ENCODE peak calls at places on chromosomes 13 and 19, in six cellular contexts. One of them, this sample, is unnamed.

GRCh38 chr19:776549-776948 is 20.7 kb upstream of the PTBP1 start:
- DNase-seq in Panc1: no peak
- DNase-seq in WTC11: no peak
- DNase-seq in lower leg skin: no peak
- DNase-seq in neural progenitor cell: no peak
- DNase-seq in CD4-positive, alpha-beta T cell: no peak
- DNase-seq in this sample: no peak

GRCh38 chr19:33868076-33868735 is 71.5 kb downstream of the KCTD15 start:
- DNase-seq in Panc1: no peak
- DNase-seq in lower leg skin: no peak
- DNase-seq in WTC11: no peak
- DNase-seq in neural progenitor cell: no peak
- DNase-seq in CD4-positive, alpha-beta T cell: no peak
- DNase-seq in this sample: peak; percentile 60

GRCh38 chr19:29380581-29380980 is 145.2 kb upstream of the VSTM2B start:
- DNase-seq in WTC11: no peak
- DNase-seq in CD4-positive, alpha-beta T cell: no peak
- DNase-seq in neural progenitor cell: no peak
- DNase-seq in lower leg skin: no peak
- DNase-seq in Panc1: no peak
- DNase-seq in this sample: peak; percentile 51

GRCh38 chr13:51776179-51776578 is 27.8 kb downstream of the DHRS12 start:
- DNase-seq in lower leg skin: no peak
- DNase-seq in Panc1: no peak
- DNase-seq in WTC11: no peak
- DNase-seq in CD4-positive, alpha-beta T cell: no peak
- DNase-seq in neural progenitor cell: no peak
- DNase-seq in this sample: no peak

GRCh38 chr19:40223135-40223822 is 3.2 kb downstream of the CCNP start:
- DNase-seq in lower leg skin: no peak
- DNase-seq in Panc1: no peak
- DNase-seq in WTC11: peak; percentile 93
- DNase-seq in CD4-positive, alpha-beta T cell: peak; percentile 16
- DNase-seq in neural progenitor cell: peak; percentile 33
- DNase-seq in this sample: peak; percentile 82

GRCh38 chr13:84745051-84745551 is 862.8 kb upstream of the SLITRK1 start:
- DNase-seq in CD4-positive, alpha-beta T cell: no peak
- DNase-seq in lower leg skin: no peak
- DNase-seq in WTC11: no peak
- DNase-seq in neural progenitor cell: no peak
- DNase-seq in Panc1: no peak
- DNase-seq in this sample: no peak

GRCh38 chr13:40445557-40445990 is 220.9 kb downstream of the FOXO1 start:
- DNase-seq in lower leg skin: no peak
- DNase-seq in neural progenitor cell: no peak
- DNase-seq in CD4-positive, alpha-beta T cell: no peak
- DNase-seq in WTC11: no peak
- DNase-seq in Panc1: no peak
- DNase-seq in this sample: no peak

GRCh38 chr19:17999685-18000479 is 8.1 kb upstream of the ARRDC2 start:
- DNase-seq in WTC11: no peak
- DNase-seq in lower leg skin: no peak
- DNase-seq in neural progenitor cell: no peak
- DNase-seq in Panc1: no peak
- DNase-seq in CD4-positive, alpha-beta T cell: no peak
- DNase-seq in this sample: no peak

GRCh38 chr13:60591348-60591747 is 194.3 kb downstream of the TDRD3 start:
- DNase-seq in CD4-positive, alpha-beta T cell: no peak
- DNase-seq in Panc1: no peak
- DNase-seq in lower leg skin: no peak
- DNase-seq in WTC11: no peak
- DNase-seq in neural progenitor cell: no peak
- DNase-seq in this sample: no peak

GRCh38 chr19:35206379-35206778 is 22.2 kb downstream of the FAM187B start:
- DNase-seq in WTC11: no peak
- DNase-seq in lower leg skin: no peak
- DNase-seq in CD4-positive, alpha-beta T cell: peak; percentile 52
- DNase-seq in neural progenitor cell: no peak
- DNase-seq in Panc1: no peak
- DNase-seq in this sample: peak; percentile 8

GRCh38 chr13:110319774-110320509 is 12.9 kb downstream of the COL4A2 start:
- DNase-seq in WTC11: no peak
- DNase-seq in lower leg skin: no peak
- DNase-seq in Panc1: no peak
- DNase-seq in CD4-positive, alpha-beta T cell: no peak
- DNase-seq in neural progenitor cell: no peak
- DNase-seq in this sample: no peak

GRCh38 chr19:10134040-10134439 is 14.3 kb upstream of the EIF3G start:
- DNase-seq in WTC11: no peak
- DNase-seq in lower leg skin: no peak
- DNase-seq in neural progenitor cell: no peak
- DNase-seq in CD4-positive, alpha-beta T cell: no peak
- DNase-seq in Panc1: no peak
- DNase-seq in this sample: no peak

GRCh38 chr19:33064778-33065550 is at the start of gene RHPN2:
- DNase-seq in CD4-positive, alpha-beta T cell: no peak
- DNase-seq in lower leg skin: no peak
- DNase-seq in WTC11: peak; percentile 72
- DNase-seq in neural progenitor cell: peak; percentile 91
- DNase-seq in Panc1: no peak
- DNase-seq in this sample: peak; percentile 85

GRCh38 chr13:40589285-40590109 is 76.9 kb downstream of the FOXO1 start:
- DNase-seq in Panc1: no peak
- DNase-seq in CD4-positive, alpha-beta T cell: no peak
- DNase-seq in neural progenitor cell: peak; percentile 38
- DNase-seq in WTC11: no peak
- DNase-seq in lower leg skin: peak; percentile 45
- DNase-seq in this sample: no peak

GRCh38 chr13:40221460-40222201 is 444.8 kb downstream of the FOXO1 start:
- DNase-seq in lower leg skin: no peak
- DNase-seq in CD4-positive, alpha-beta T cell: no peak
- DNase-seq in Panc1: no peak
- DNase-seq in neural progenitor cell: no peak
- DNase-seq in WTC11: no peak
- DNase-seq in this sample: no peak

GRCh38 chr19:35509861-35510625 is 3.4 kb downstream of the DMKN start:
- DNase-seq in CD4-positive, alpha-beta T cell: peak; percentile 62
- DNase-seq in neural progenitor cell: peak; percentile 93
- DNase-seq in Panc1: peak; percentile 42
- DNase-seq in WTC11: peak; percentile 97
- DNase-seq in lower leg skin: no peak
- DNase-seq in this sample: peak; percentile 89

GRCh38 chr19:49151339-49152217 is 3.6 kb downstream of the HRC start:
- DNase-seq in WTC11: peak; percentile 99
- DNase-seq in Panc1: peak; percentile 66
- DNase-seq in CD4-positive, alpha-beta T cell: no peak
- DNase-seq in neural progenitor cell: peak; percentile 89
- DNase-seq in lower leg skin: peak; percentile 88
- DNase-seq in this sample: no peak

GRCh38 chr13:113000575-113000974 is 31.6 kb downstream of the MCF2L start:
- DNase-seq in neural progenitor cell: no peak
- DNase-seq in lower leg skin: no peak
- DNase-seq in Panc1: no peak
- DNase-seq in WTC11: no peak
- DNase-seq in CD4-positive, alpha-beta T cell: no peak
- DNase-seq in this sample: no peak

GRCh38 chr13:76848596-76848995 is 37.6 kb downstream of the KCTD12 start:
- DNase-seq in neural progenitor cell: no peak
- DNase-seq in Panc1: no peak
- DNase-seq in WTC11: no peak
- DNase-seq in CD4-positive, alpha-beta T cell: no peak
- DNase-seq in lower leg skin: peak; percentile 31
- DNase-seq in this sample: no peak

GRCh38 chr13:110942248-110942981 is 27.5 kb upstream of the ANKRD10 start:
- DNase-seq in lower leg skin: no peak
- DNase-seq in neural progenitor cell: no peak
- DNase-seq in WTC11: no peak
- DNase-seq in Panc1: no peak
- DNase-seq in CD4-positive, alpha-beta T cell: no peak
- DNase-seq in this sample: no peak

GRCh38 chr13:45412274-45413049 is 5.7 kb downstream of the SLC25A30 start:
- DNase-seq in WTC11: no peak
- DNase-seq in CD4-positive, alpha-beta T cell: no peak
- DNase-seq in lower leg skin: no peak
- DNase-seq in Panc1: no peak
- DNase-seq in neural progenitor cell: no peak
- DNase-seq in this sample: peak; percentile 13

GRCh38 chr19:16066611-16067104 is 9.6 kb upstream of the TPM4 start:
- DNase-seq in neural progenitor cell: no peak
- DNase-seq in WTC11: no peak
- DNase-seq in lower leg skin: no peak
- DNase-seq in CD4-positive, alpha-beta T cell: no peak
- DNase-seq in Panc1: no peak
- DNase-seq in this sample: no peak

GRCh38 chr13:60412909-60413616 is 16.0 kb downstream of the TDRD3 start:
- DNase-seq in CD4-positive, alpha-beta T cell: no peak
- DNase-seq in WTC11: no peak
- DNase-seq in lower leg skin: no peak
- DNase-seq in Panc1: no peak
- DNase-seq in neural progenitor cell: no peak
- DNase-seq in this sample: no peak

GRCh38 chr13:30932481-30933333 is at the start of gene TEX26:
- DNase-seq in WTC11: peak; percentile 83
- DNase-seq in CD4-positive, alpha-beta T cell: no peak
- DNase-seq in neural progenitor cell: peak; percentile 90
- DNase-seq in Panc1: no peak
- DNase-seq in lower leg skin: no peak
- DNase-seq in this sample: no peak
- TF ChIP-seq CTCF in WTC11: no peak
- TF ChIP-seq CTCF in CD4-positive, alpha-beta T cell: no peak
- TF ChIP-seq CTCF in neural progenitor cell: peak; percentile 29
- TF ChIP-seq CTCF in Panc1: no peak
- TF ChIP-seq CTCF in lower leg skin: no peak
- TF ChIP-seq CTCF in this sample: no peak

DNA sequence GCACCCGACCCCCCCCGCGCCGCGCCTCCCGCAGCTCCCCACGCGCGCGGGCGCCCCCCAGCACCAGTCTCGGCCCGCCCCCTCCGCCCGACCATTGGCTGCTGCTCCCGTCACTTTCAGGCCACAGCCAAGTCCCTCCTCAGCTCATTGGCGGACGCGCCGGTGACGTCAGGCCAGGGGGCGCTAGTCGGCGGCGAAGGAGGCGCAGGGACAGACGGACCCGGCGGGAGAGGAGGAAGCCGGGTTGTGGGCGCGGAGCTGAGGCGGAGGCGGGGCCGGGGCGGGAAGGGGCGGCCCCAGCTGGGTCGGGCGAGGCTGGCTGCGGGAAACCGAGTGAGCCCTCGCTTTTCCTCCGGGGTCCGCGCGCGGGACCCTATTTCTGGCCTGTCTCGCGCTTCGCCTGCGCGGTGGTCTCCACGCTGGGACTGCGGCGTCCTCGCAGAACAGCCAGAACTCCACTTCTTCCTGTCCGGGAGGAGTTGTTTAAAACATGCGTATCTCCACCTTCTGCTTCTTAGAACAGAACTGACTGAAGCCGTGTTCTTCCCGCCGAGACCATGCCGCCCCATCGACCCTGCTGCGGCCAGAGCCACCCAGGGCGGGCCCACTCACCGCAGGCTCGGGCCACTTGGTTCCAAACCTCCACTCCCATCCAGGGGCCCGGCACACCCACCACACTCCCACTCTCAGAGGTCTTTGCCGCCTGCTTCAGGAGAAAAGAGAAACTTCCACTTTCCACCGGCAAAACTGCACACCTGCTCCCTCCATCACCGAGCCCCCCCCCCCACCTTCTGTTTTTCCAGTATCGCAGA is 459 bp upstream of the TMTC4 start:
- DNase-seq in WTC11: peak; percentile 100
- DNase-seq in neural progenitor cell: peak; percentile 98
- DNase-seq in lower leg skin: peak; percentile 99
- DNase-seq in Panc1: peak; percentile 55
- DNase-seq in CD4-positive, alpha-beta T cell: peak; percentile 99
- DNase-seq in this sample: peak; percentile 100
- TF ChIP-seq CTCF in WTC11: no peak
- TF ChIP-seq CTCF in neural progenitor cell: peak; percentile 52
- TF ChIP-seq CTCF in lower leg skin: no peak
- TF ChIP-seq CTCF in Panc1: peak; percentile 36
- TF ChIP-seq CTCF in CD4-positive, alpha-beta T cell: peak; percentile 27
- TF ChIP-seq CTCF in this sample: peak; percentile 53

GRCh38 chr13:27730191-27730590 is 62.1 kb upstream of the GSX1 start:
- DNase-seq in lower leg skin: no peak
- DNase-seq in WTC11: no peak
- DNase-seq in CD4-positive, alpha-beta T cell: no peak
- DNase-seq in neural progenitor cell: no peak
- DNase-seq in Panc1: no peak
- DNase-seq in this sample: no peak
- TF ChIP-seq CTCF in lower leg skin: no peak
- TF ChIP-seq CTCF in WTC11: no peak
- TF ChIP-seq CTCF in CD4-positive, alpha-beta T cell: no peak
- TF ChIP-seq CTCF in neural progenitor cell: no peak
- TF ChIP-seq CTCF in Panc1: no peak
- TF ChIP-seq CTCF in this sample: no peak

DNA sequence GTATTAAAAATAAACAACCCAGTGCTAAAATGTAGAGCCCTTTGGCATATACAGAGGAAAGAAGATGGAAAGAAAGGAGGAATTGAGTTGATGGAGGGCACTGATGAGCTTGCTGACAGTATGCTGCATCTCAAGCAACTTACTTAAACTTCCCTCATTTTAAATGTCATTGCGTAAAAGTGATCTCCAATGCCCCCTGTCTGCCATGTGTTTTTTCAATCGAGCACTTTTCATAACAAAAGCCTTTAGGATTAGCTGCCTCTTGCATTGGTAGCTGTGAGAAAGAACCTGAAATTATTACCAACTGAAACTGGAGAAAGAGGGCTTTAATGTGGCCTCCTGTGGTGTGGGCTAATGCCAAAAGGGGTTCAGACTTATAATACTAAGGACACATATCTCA is 541.6 kb downstream of the SUCLA2 start:
- DNase-seq in lower leg skin: no peak
- DNase-seq in Panc1: no peak
- DNase-seq in neural progenitor cell: peak; percentile 38
- DNase-seq in CD4-positive, alpha-beta T cell: no peak
- DNase-seq in WTC11: no peak
- DNase-seq in this sample: no peak
- TF ChIP-seq CTCF in lower leg skin: no peak
- TF ChIP-seq CTCF in Panc1: no peak
- TF ChIP-seq CTCF in neural progenitor cell: peak; percentile 44
- TF ChIP-seq CTCF in CD4-positive, alpha-beta T cell: no peak
- TF ChIP-seq CTCF in WTC11: no peak
- TF ChIP-seq CTCF in this sample: peak; percentile 30